ENCODE peak calls at places on chromosomes 2 and 18, in nine cellular contexts. E is CD4-positive, alpha-beta T cell; G is BE2C; T is nephron progenitor cell; N is fibroblast of pulmonary artery; Q is foreskin fibroblast; B is HFFc6; J is neural crest cell; C is IMR-90. X is an unnamed sample.

GRCh38 chr2:10396464-10396863 is 51.7 kb downstream of the ODC1 start:
- DNase-seq in E (no peak), G (no peak), T (no peak), N (no peak), Q (no peak), B (no peak), J (no peak), C (no peak), X (no peak)

GRCh38 chr2:80461505-80462197 is 157.1 kb upstream of the LRRTM1 start:
- DNase-seq in E (no peak), G (no peak), T (peak), N (no peak), Q (no peak), B (no peak), J (no peak), C (no peak), X (no peak)

GRCh38 chr2:190443778-190444481 is 35.8 kb downstream of the MFSD6 start:
- DNase-seq in E (no peak), G (no peak), T (no peak), N (peak), Q (peak), B (no peak), J (no peak), C (peak), X (no peak)

GRCh38 chr2:109131777-109132176 is 2.8 kb downstream of the SH3RF3 start:
- DNase-seq in E (no peak), G (no peak), T (no peak), N (peak), Q (peak), B (no peak), J (no peak), C (no peak), X (no peak)

GRCh38 chr2:207813942-207814341 is 44.2 kb upstream of the FZD5 start:
- DNase-seq in E (no peak), G (no peak), T (no peak), N (no peak), Q (no peak), B (no peak), J (no peak), C (no peak), X (no peak)

GRCh38 chr18:61755553-61755952 is 137.3 kb downstream of the RNF152 start:
- DNase-seq in E (no peak), G (no peak), T (no peak), N (no peak), Q (no peak), B (no peak), J (no peak), C (peak), X (no peak)

GRCh38 chr2:58984731-58985130 is 743.6 kb upstream of the FANCL start:
- DNase-seq in E (no peak), G (no peak), T (no peak), N (no peak), Q (no peak), B (no peak), J (no peak), C (no peak), X (no peak)

GRCh38 chr18:59056706-59057492 is 82.8 kb upstream of the SEC11C start:
- DNase-seq in E (no peak), G (peak), T (peak), N (peak), Q (peak), B (peak), J (peak), C (peak), X (no peak)

GRCh38 chr2:170587117-170587516 is 128.0 kb upstream of the SP5 start:
- DNase-seq in E (no peak), G (no peak), T (no peak), N (no peak), Q (no peak), B (no peak), J (no peak), C (no peak), X (no peak)

DNA sequence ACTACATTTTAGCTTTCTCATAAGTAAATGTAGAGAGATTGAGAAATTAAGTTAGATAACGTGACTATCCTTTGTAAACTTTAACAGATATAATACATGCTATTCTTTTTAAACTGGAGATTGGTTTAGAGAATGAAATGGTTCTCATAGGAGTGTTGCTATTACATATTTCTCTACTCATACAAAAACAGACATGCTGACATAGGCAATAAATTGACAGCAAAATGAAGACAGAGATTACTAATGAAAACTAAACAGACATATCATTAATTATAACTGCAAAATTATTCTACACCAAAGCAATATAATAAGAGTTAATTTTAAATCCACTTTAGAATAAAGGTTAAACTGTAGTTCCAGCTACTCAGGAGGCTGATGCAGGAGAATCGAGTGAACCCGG is 227.6 kb downstream of the CBLN2 start:
- DNase-seq in E (no peak), G (no peak), T (no peak), N (no peak), Q (no peak), B (no peak), J (no peak), C (no peak), X (no peak)
- TF ChIP-seq CTCF in E (no peak), G (no peak), T (no peak), N (no peak), Q (no peak), B (no peak), J (no peak), C (no peak), X (no peak)

GRCh38 chr2:224608104-224608503 is 22.9 kb upstream of the CUL3 start:
- DNase-seq in E (no peak), G (no peak), T (no peak), N (no peak), Q (no peak), B (no peak), J (no peak), C (no peak), X (no peak)

GRCh38 chr2:224612581-224612980 is 27.4 kb upstream of the CUL3 start:
- DNase-seq in E (no peak), G (no peak), T (no peak), N (no peak), Q (peak), B (no peak), J (no peak), C (no peak), X (no peak)

GRCh38 chr2:224613543-224614317 is 28.6 kb upstream of the CUL3 start:
- DNase-seq in E (no peak), G (no peak), T (no peak), N (no peak), Q (no peak), B (no peak), J (no peak), C (no peak), X (no peak)

DNA sequence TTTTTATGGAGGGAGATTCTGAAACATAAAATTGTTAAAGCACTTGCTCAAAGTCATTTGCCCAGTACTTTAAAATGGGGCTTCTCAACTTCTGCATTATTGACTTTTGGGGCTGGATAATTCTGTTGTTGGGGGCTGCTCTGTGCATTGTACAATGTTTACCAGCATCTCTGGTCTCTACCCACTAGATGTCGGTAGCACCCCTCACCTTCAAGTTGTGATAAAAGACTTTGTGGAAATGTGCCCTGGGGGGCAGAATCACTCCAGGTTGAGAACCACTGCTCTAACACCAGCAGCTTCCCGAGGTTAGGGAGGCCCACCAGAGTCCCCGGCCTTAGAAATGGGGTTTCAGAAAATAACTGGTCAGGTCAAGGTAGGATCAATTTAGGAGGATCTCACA is 26.8 kb upstream of the CUL3 start:
- DNase-seq in E (no peak), G (peak), T (no peak), N (no peak), Q (no peak), B (no peak), J (no peak), C (no peak), X (no peak)
- TF ChIP-seq CTCF in E (no peak), G (peak), T (no peak), N (no peak), Q (no peak), B (peak), J (no peak), C (no peak), X (no peak)

GRCh38 chr18:22559414-22560282 is 141.9 kb upstream of the CTAGE1 start:
- DNase-seq in E (no peak), G (peak), T (peak), N (peak), Q (peak), B (no peak), J (peak), C (peak), X (peak)
- TF ChIP-seq CTCF in E (no peak), G (peak), T (no peak), N (peak), Q (peak), B (peak), J (peak), C (no peak), X (no peak)

GRCh38 chr2:86223682-86224560 is 24.7 kb downstream of the MRPL35 start:
- DNase-seq in E (no peak), G (no peak), T (no peak), N (peak), Q (peak), B (peak), J (no peak), C (peak), X (no peak)

GRCh38 chr2:86226069-86226468 is 26.8 kb downstream of the MRPL35 start:
- DNase-seq in E (no peak), G (no peak), T (no peak), N (no peak), Q (no peak), B (no peak), J (no peak), C (no peak), X (no peak)

GRCh38 chr2:86226780-86227520 is 27.7 kb downstream of the MRPL35 start:
- DNase-seq in E (no peak), G (no peak), T (no peak), N (no peak), Q (no peak), B (no peak), J (no peak), C (no peak), X (no peak)

GRCh38 chr2:86224645-86225355 is 25.5 kb downstream of the MRPL35 start:
- DNase-seq in E (no peak), G (no peak), T (no peak), N (no peak), Q (peak), B (no peak), J (no peak), C (no peak), X (no peak)

DNA sequence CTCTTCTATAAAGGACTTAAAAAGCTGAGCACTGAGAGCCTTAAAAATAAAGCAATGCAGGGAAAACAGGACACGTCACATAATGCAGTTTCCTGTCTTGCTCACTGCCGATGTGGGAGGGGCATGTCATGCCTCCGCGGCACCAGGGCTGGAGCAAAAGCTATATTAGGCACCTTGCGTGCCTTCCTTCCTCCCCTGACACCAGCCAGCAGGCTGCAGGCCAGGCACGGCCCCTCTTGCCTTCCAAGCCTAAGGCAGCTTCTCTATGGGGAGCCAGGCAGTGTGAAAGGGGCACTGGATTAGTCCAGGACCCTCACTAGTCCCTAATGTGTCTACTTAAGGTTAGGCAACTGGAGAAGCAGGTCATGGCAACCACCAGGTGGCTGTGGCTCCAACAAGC is 26.3 kb downstream of the MRPL35 start:
- DNase-seq in E (peak), G (no peak), T (no peak), N (peak), Q (peak), B (no peak), J (no peak), C (no peak), X (no peak)
- TF ChIP-seq CTCF in E (no peak), G (no peak), T (no peak), N (no peak), Q (no peak), B (no peak), J (no peak), C (no peak), X (no peak)

GRCh38 chr2:100321181-100321880 is 970 bp downstream of the LONRF2 start:
- DNase-seq in E (no peak), G (peak), T (peak), N (peak), Q (peak), B (no peak), J (peak), C (peak), X (no peak)
- TF ChIP-seq CTCF in E (no peak), G (peak), T (peak), N (no peak), Q (no peak), B (no peak), J (peak), C (no peak), X (no peak)

GRCh38 chr2:16729335-16729734 is 63.7 kb upstream of the CYRIA start:
- DNase-seq in E (no peak), G (no peak), T (no peak), N (no peak), Q (no peak), B (no peak), J (no peak), C (no peak), X (no peak)
- TF ChIP-seq CTCF in E (no peak), G (no peak), T (no peak), N (no peak), Q (no peak), B (no peak), J (no peak), C (no peak), X (no peak)

DNA sequence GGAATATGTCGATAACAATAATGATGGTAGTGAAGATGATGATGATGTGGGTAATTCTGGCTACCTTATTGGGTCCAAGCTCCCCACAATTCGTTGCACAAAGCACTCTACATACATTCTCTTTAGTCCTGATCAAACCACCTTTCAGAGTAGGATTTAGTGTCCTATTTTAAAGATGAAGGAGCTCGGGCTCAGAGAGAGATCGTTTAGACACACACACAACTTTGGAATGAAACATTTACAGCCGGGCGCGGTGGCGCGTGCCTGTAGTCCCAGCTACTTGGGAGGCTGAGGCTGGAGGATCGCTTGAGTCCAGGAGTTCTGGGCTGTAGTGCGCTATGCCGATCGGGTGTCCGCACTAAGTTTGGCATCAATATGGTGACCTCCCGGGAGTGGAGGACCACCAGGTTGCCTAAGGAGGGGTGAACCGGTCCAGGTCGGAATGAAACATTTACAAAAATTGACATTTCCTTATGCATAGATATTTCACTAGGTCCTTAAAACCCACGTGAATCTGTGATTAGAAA is 50.7 kb downstream of the GREB1 start:
- DNase-seq in E (no peak), G (no peak), T (no peak), N (no peak), Q (no peak), B (no peak), J (no peak), C (no peak), X (no peak)
- TF ChIP-seq CTCF in E (peak), G (no peak), T (no peak), N (no peak), Q (no peak), B (peak), J (no peak), C (no peak), X (peak)

DNA sequence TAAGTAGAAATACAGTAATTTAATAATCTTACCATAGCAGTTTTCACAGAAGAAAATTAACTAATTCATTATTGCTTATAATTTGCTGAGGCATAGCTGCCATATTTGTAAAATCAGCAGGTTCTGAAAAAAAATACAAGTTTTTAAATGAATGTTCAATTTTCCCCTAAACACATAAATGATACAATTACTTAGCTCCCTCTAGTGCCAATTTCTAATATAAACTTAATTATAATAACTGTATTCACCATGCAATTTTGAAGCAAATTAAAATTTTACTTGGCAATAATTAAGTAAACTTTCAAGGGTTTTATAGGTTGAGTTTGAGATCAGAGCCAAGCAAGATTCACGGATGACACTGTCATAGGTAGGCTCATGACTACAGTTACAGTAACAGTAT is 1321.6 kb upstream of the ACVR2A start:
- DNase-seq in E (no peak), G (no peak), T (no peak), N (peak), Q (peak), B (no peak), J (no peak), C (peak), X (no peak)
- TF ChIP-seq CTCF in E (no peak), G (no peak), T (peak), N (peak), Q (no peak), B (peak), J (peak), C (peak), X (no peak)